ENCODE peak calls at places on chromosome 18, in five cellular contexts. One of them, this sample, is unnamed.

GRCh38 chr18:3345452-3345851 is 83.5 kb downstream of the MYL12B start:
- DNase-seq in brain microvascular endothelial cell: no peak
- DNase-seq in SK-N-SH: no peak
- DNase-seq in NT2/D1: no peak
- DNase-seq in psoas muscle: no peak
- DNase-seq in this sample: peak; percentile 30

GRCh38 chr18:13563390-13563805 is 163.0 kb downstream of the FAM210A start:
- DNase-seq in brain microvascular endothelial cell: no peak
- DNase-seq in SK-N-SH: no peak
- DNase-seq in NT2/D1: no peak
- DNase-seq in psoas muscle: no peak
- DNase-seq in this sample: no peak

GRCh38 chr18:3554091-3554601 is 104.2 kb downstream of the TGIF1 start:
- DNase-seq in brain microvascular endothelial cell: peak; percentile 18
- DNase-seq in SK-N-SH: no peak
- DNase-seq in NT2/D1: peak; percentile 47
- DNase-seq in psoas muscle: no peak
- DNase-seq in this sample: no peak

GRCh38 chr18:37537868-37538525 is 27.6 kb downstream of the CELF4 start:
- DNase-seq in brain microvascular endothelial cell: peak; percentile 71
- DNase-seq in SK-N-SH: peak; percentile 91
- DNase-seq in NT2/D1: no peak
- DNase-seq in psoas muscle: peak; percentile 72
- DNase-seq in this sample: peak; percentile 59

GRCh38 chr18:6256521-6256920 is 158.2 kb downstream of the L3MBTL4 start:
- DNase-seq in brain microvascular endothelial cell: no peak
- DNase-seq in SK-N-SH: no peak
- DNase-seq in NT2/D1: no peak
- DNase-seq in psoas muscle: no peak
- DNase-seq in this sample: no peak

GRCh38 chr18:69701305-69701704 is 246.4 kb downstream of the CD226 start:
- DNase-seq in brain microvascular endothelial cell: no peak
- DNase-seq in SK-N-SH: no peak
- DNase-seq in NT2/D1: no peak
- DNase-seq in psoas muscle: no peak
- DNase-seq in this sample: no peak

GRCh38 chr18:45341454-45341853 is 273.8 kb upstream of the SLC14A2 start:
- DNase-seq in brain microvascular endothelial cell: no peak
- DNase-seq in SK-N-SH: no peak
- DNase-seq in NT2/D1: no peak
- DNase-seq in psoas muscle: no peak
- DNase-seq in this sample: no peak

GRCh38 chr18:21496277-21496835 is 104.1 kb downstream of the ESCO1 start:
- DNase-seq in brain microvascular endothelial cell: no peak
- DNase-seq in SK-N-SH: no peak
- DNase-seq in NT2/D1: no peak
- DNase-seq in psoas muscle: no peak
- DNase-seq in this sample: no peak

GRCh38 chr18:63477972-63478371 is 1.2 kb downstream of the SERPINB5 start:
- DNase-seq in brain microvascular endothelial cell: no peak
- DNase-seq in SK-N-SH: no peak
- DNase-seq in NT2/D1: no peak
- DNase-seq in psoas muscle: no peak
- DNase-seq in this sample: no peak

GRCh38 chr18:40524881-40525280 is 1430.2 kb upstream of the PIK3C3 start:
- DNase-seq in brain microvascular endothelial cell: no peak
- DNase-seq in SK-N-SH: no peak
- DNase-seq in NT2/D1: no peak
- DNase-seq in psoas muscle: no peak
- DNase-seq in this sample: no peak

GRCh38 chr18:76374330-76375281 is 120.4 kb downstream of the ZNF516 start:
- DNase-seq in brain microvascular endothelial cell: no peak
- DNase-seq in SK-N-SH: no peak
- DNase-seq in NT2/D1: no peak
- DNase-seq in psoas muscle: no peak
- DNase-seq in this sample: no peak

GRCh38 chr18:62702259-62702658 is 13.1 kb upstream of the PHLPP1 start:
- DNase-seq in brain microvascular endothelial cell: no peak
- DNase-seq in SK-N-SH: no peak
- DNase-seq in NT2/D1: no peak
- DNase-seq in psoas muscle: no peak
- DNase-seq in this sample: no peak

GRCh38 chr18:23228102-23229051 is 93.1 kb downstream of the CABLES1 start:
- DNase-seq in brain microvascular endothelial cell: peak; percentile 45
- DNase-seq in SK-N-SH: no peak
- DNase-seq in NT2/D1: no peak
- DNase-seq in psoas muscle: no peak
- DNase-seq in this sample: peak; percentile 48

GRCh38 chr18:45167109-45167551 is 448.1 kb upstream of the SLC14A2 start:
- DNase-seq in brain microvascular endothelial cell: peak; percentile 72
- DNase-seq in SK-N-SH: no peak
- DNase-seq in NT2/D1: no peak
- DNase-seq in psoas muscle: no peak
- DNase-seq in this sample: peak; percentile 70

GRCh38 chr18:13539050-13539449 is 187.3 kb downstream of the FAM210A start:
- DNase-seq in brain microvascular endothelial cell: no peak
- DNase-seq in SK-N-SH: no peak
- DNase-seq in NT2/D1: no peak
- DNase-seq in psoas muscle: no peak
- DNase-seq in this sample: no peak

GRCh38 chr18:8396244-8396643 is 213.0 kb upstream of the RAB12 start:
- DNase-seq in brain microvascular endothelial cell: no peak
- DNase-seq in SK-N-SH: peak; percentile 47
- DNase-seq in NT2/D1: no peak
- DNase-seq in psoas muscle: no peak
- DNase-seq in this sample: no peak

GRCh38 chr18:58394046-58394445 is 234.8 kb downstream of the ALPK2 start:
- DNase-seq in brain microvascular endothelial cell: no peak
- DNase-seq in SK-N-SH: no peak
- DNase-seq in NT2/D1: no peak
- DNase-seq in psoas muscle: no peak
- DNase-seq in this sample: peak; percentile 13

GRCh38 chr18:55252946-55253345 is 293.7 kb upstream of the CCDC68 start:
- DNase-seq in brain microvascular endothelial cell: no peak
- DNase-seq in SK-N-SH: no peak
- DNase-seq in NT2/D1: no peak
- DNase-seq in psoas muscle: no peak
- DNase-seq in this sample: peak; percentile 20

GRCh38 chr18:55249572-55249971 is 290.3 kb upstream of the CCDC68 start:
- DNase-seq in brain microvascular endothelial cell: no peak
- DNase-seq in SK-N-SH: no peak
- DNase-seq in NT2/D1: no peak
- DNase-seq in psoas muscle: no peak
- DNase-seq in this sample: no peak

GRCh38 chr18:55252053-55252675 is 292.9 kb upstream of the CCDC68 start:
- DNase-seq in brain microvascular endothelial cell: no peak
- DNase-seq in SK-N-SH: no peak
- DNase-seq in NT2/D1: no peak
- DNase-seq in psoas muscle: no peak
- DNase-seq in this sample: no peak

GRCh38 chr18:55250729-55251128 is 291.5 kb upstream of the CCDC68 start:
- DNase-seq in brain microvascular endothelial cell: peak; percentile 50
- DNase-seq in SK-N-SH: no peak
- DNase-seq in NT2/D1: no peak
- DNase-seq in psoas muscle: no peak
- DNase-seq in this sample: peak; percentile 39

DNA sequence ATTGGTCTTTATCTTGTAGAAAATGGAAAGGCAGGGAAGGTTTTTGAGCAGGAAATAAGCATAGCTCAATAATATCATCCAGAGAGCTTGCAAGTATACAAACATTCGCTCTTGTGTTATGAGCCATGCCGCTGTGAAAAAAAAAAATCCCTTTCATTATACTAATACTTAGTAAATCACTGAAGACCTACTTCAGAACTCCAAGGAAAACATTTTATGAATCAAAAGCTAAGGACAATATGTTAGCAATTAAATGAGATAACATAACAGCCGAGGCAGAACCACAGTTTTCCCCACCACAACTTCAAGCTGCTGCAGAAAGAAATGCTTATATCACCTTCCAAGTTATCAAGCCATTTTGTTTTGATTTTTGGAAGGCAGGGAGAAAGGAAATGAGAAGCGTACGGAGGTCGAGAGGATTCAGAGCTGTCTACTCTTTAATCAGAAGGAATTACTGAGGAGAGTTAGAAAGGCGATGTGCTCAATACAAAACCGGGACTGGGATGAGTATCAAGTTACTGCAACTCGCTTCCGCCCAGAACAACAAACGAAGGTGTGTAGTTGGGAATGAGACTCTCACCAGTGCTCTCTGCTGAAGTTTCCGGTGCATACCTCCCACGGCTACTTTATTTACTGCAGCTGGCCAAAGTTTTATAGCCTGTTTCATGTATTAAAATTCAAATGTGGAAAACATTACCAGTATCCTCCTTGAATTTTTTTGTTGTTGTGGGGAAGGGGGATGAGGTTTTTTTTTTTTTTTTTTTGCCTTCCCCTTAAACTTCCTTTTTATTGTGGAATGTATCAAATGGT is 292.1 kb upstream of the CCDC68 start:
- DNase-seq in brain microvascular endothelial cell: no peak
- DNase-seq in SK-N-SH: no peak
- DNase-seq in NT2/D1: no peak
- DNase-seq in psoas muscle: no peak
- DNase-seq in this sample: peak; percentile 68
- H3K4me3 ChIP-seq in brain microvascular endothelial cell: no peak overlapping the region
- H3K4me3 ChIP-seq in SK-N-SH: no peak overlapping the region
- H3K4me3 ChIP-seq in NT2/D1: no peak overlapping the region
- H3K4me3 ChIP-seq in psoas muscle: peak overlapping the region; percentile 8
- H3K4me3 ChIP-seq in this sample: peak overlapping the region; percentile 29

GRCh38 chr18:74065366-74065765 is 82.3 kb downstream of the FBXO15 start:
- DNase-seq in brain microvascular endothelial cell: no peak
- DNase-seq in SK-N-SH: no peak
- DNase-seq in NT2/D1: no peak
- DNase-seq in psoas muscle: no peak
- DNase-seq in this sample: no peak
- H3K4me3 ChIP-seq in brain microvascular endothelial cell: no peak overlapping the region
- H3K4me3 ChIP-seq in SK-N-SH: no peak overlapping the region
- H3K4me3 ChIP-seq in NT2/D1: no peak overlapping the region
- H3K4me3 ChIP-seq in psoas muscle: no peak overlapping the region
- H3K4me3 ChIP-seq in this sample: no peak overlapping the region

GRCh38 chr18:48929212-48929612 is 21.6 kb downstream of the SMAD7 start:
- DNase-seq in brain microvascular endothelial cell: no peak
- DNase-seq in SK-N-SH: no peak
- DNase-seq in NT2/D1: no peak
- DNase-seq in psoas muscle: no peak
- DNase-seq in this sample: no peak

GRCh38 chr18:48927286-48928080 is 23.3 kb downstream of the SMAD7 start:
- DNase-seq in brain microvascular endothelial cell: no peak
- DNase-seq in SK-N-SH: no peak
- DNase-seq in NT2/D1: no peak
- DNase-seq in psoas muscle: no peak
- DNase-seq in this sample: no peak

GRCh38 chr18:48929951-48930713 is 20.6 kb downstream of the SMAD7 start:
- DNase-seq in brain microvascular endothelial cell: peak; percentile 91
- DNase-seq in SK-N-SH: peak; percentile 81
- DNase-seq in NT2/D1: no peak
- DNase-seq in psoas muscle: no peak
- DNase-seq in this sample: peak; percentile 87

GRCh38 chr18:48930926-48931325 is 19.8 kb downstream of the SMAD7 start:
- DNase-seq in brain microvascular endothelial cell: no peak
- DNase-seq in SK-N-SH: no peak
- DNase-seq in NT2/D1: no peak
- DNase-seq in psoas muscle: no peak
- DNase-seq in this sample: no peak

DNA sequence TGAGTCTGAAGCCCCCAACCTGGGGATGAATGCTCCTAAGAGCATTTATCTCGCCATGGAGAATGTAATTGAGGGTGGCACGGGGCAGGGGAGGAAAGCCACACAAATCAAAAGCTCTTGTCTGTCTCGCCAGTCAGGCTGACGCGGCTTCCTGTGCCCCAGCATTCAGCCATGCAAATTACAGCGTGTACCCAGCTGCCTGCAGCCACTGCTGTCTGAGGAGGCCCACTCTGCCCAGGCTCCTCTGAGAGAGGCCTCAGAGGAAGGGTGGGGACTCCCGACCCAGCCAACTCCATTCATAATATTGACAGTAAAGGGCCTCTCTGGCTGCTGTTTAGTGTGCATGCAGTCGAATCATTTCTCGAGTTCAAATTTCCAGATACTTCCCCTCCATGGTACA is 22.0 kb downstream of the SMAD7 start:
- DNase-seq in brain microvascular endothelial cell: no peak
- DNase-seq in SK-N-SH: peak; percentile 73
- DNase-seq in NT2/D1: no peak
- DNase-seq in psoas muscle: peak; percentile 54
- DNase-seq in this sample: peak; percentile 50
- H3K4me3 ChIP-seq in brain microvascular endothelial cell: no peak overlapping the region
- H3K4me3 ChIP-seq in SK-N-SH: no peak overlapping the region
- H3K4me3 ChIP-seq in NT2/D1: no peak overlapping the region
- H3K4me3 ChIP-seq in psoas muscle: peak overlapping the region; percentile 18
- H3K4me3 ChIP-seq in this sample: peak overlapping the region; percentile 9

DNA sequence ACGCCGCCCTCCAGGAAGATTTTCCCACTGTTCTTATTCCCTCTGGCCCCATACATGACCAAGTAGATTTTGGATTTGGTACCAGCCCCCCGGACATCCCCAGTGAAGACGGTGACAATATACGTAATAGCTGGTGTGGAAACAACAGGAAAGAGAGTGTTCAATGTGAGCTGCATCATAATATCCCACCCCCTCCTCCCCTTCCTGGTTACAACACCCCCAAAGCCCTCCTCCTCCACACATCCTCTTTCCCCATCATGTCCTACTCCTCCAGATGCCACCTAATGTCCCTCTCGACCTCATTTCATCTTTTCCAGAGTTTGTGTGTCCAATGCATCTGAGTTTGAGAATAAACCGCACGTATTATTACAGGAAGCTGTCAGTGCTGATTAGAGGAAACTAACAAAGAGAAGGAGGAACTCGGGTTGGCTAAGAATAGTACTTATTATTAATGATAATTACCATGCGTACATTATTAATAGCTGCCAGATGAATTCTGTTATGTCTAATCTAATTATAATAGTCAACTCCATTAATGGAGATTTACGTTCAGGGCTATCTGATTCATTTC is 55.6 kb downstream of the LOXHD1 start:
- DNase-seq in brain microvascular endothelial cell: no peak
- DNase-seq in SK-N-SH: no peak
- DNase-seq in NT2/D1: no peak
- DNase-seq in psoas muscle: no peak
- DNase-seq in this sample: no peak
- H3K4me3 ChIP-seq in brain microvascular endothelial cell: no peak overlapping the region
- H3K4me3 ChIP-seq in SK-N-SH: no peak overlapping the region
- H3K4me3 ChIP-seq in NT2/D1: no peak overlapping the region
- H3K4me3 ChIP-seq in psoas muscle: no peak overlapping the region
- H3K4me3 ChIP-seq in this sample: no peak overlapping the region

GRCh38 chr18:35060092-35060491 is 18.9 kb downstream of the MAPRE2 start:
- DNase-seq in brain microvascular endothelial cell: no peak
- DNase-seq in SK-N-SH: no peak
- DNase-seq in NT2/D1: no peak
- DNase-seq in psoas muscle: no peak
- DNase-seq in this sample: no peak
- H3K4me3 ChIP-seq in brain microvascular endothelial cell: no peak overlapping the region
- H3K4me3 ChIP-seq in SK-N-SH: no peak overlapping the region
- H3K4me3 ChIP-seq in NT2/D1: no peak overlapping the region
- H3K4me3 ChIP-seq in psoas muscle: no peak overlapping the region
- H3K4me3 ChIP-seq in this sample: no peak overlapping the region

This sample was measured in AG10803.